ENCODE peak calls at places on chromosomes 4 and X, in six cellular contexts. W is NCI-H1092; Y is fibroblast of the aortic adventitia; R is kidney epithelial cell; A is NCI-H774; I is stimulated activated CD8-positive, alpha-beta memory T cell treated with anti-CD3 and anti-CD28 coated beads, Interleukin-7, amount 100 ng/mL, for 1 hour. H is an unnamed sample.

GRCh38 chr4:19379318-19379717 is 872.4 kb upstream of the SLIT2 start:
- DNase-seq in R (no peak), W (no peak), I (no peak), Y (no peak), A (no peak), H (no peak)

GRCh38 chr4:145734576-145735329 is 54.8 kb downstream of the C4orf51 start:
- DNase-seq in I (no peak), R (peak), A (no peak), W (no peak), Y (peak), H (peak)

GRCh38 chrX:110561036-110561435 is 202.4 kb downstream of the RTL9 start:
- DNase-seq in Y (peak), R (no peak), I (no peak), A (no peak), W (no peak), H (no peak)

GRCh38 chrX:41067721-41068120 is 17.5 kb upstream of the USP9X start:
- DNase-seq in A (no peak), R (no peak), W (no peak), Y (no peak), I (no peak), H (no peak)

GRCh38 chrX:100368167-100368566 is 41.9 kb downstream of the PCDH19 start:
- DNase-seq in R (no peak), A (no peak), I (no peak), W (no peak), Y (no peak), H (no peak)

GRCh38 chr4:153040677-153041076 is 104.6 kb downstream of the FHDC1 start:
- DNase-seq in Y (no peak), R (no peak), I (no peak), W (no peak), A (no peak), H (no peak)

GRCh38 chrX:53711446-53711845 is 24.9 kb upstream of the HUWE1 start:
- DNase-seq in W (no peak), A (no peak), R (no peak), I (no peak), Y (no peak), H (no peak)

GRCh38 chr4:151219091-151219490 is 57.9 kb upstream of the PRSS48 start:
- DNase-seq in Y (no peak), R (no peak), W (no peak), A (no peak), I (no peak), H (no peak)

GRCh38 chr4:39032218-39033085 is at the start of gene TMEM156:
- DNase-seq in W (no peak), A (no peak), I (no peak), R (no peak), Y (peak), H (no peak)

GRCh38 chr4:1104647-1105046 is 8.7 kb downstream of the RNF212 start:
- DNase-seq in R (no peak), Y (no peak), I (no peak), A (no peak), W (no peak), H (no peak)

GRCh38 chrX:15816886-15817285 is 26.6 kb downstream of the ZRSR2 start:
- DNase-seq in W (no peak), R (no peak), Y (no peak), I (no peak), A (no peak), H (no peak)

GRCh38 chr4:176044589-176044951 is 21.1 kb upstream of the WDR17 start:
- DNase-seq in Y (peak), I (no peak), A (no peak), R (no peak), W (no peak), H (no peak)

GRCh38 chr4:137819964-137820383 is 287.7 kb upstream of the PCDH18 start:
- DNase-seq in I (no peak), A (no peak), Y (peak), W (no peak), R (peak), H (peak)

GRCh38 chrX:150038356-150038755 is 100.1 kb upstream of the EOLA2 start:
- DNase-seq in I (no peak), A (no peak), Y (no peak), R (no peak), W (no peak), H (no peak)

GRCh38 chr4:56466910-56467283 is 520 bp upstream of the SRP72 start:
- DNase-seq in W (no peak), I (no peak), Y (peak), A (no peak), R (no peak), H (no peak)